ENCODE peak calls at places on chromosomes 13 and 19, in six cellular contexts. N is PC-3, C is colonic mucosa, Q is spleen, R is neuronal stem cell, Y is aorta. L is an unnamed sample. For H3K36me3, the result is how much of the 10 kb centered on the place peaks cover.

GRCh38 chr13:28527629-28528028 is 32.7 kb upstream of the FLT1 start:
- DNase-seq in N (no peak), C (no peak), Q (peak), R (no peak), Y (peak), L (peak)

GRCh38 chr13:32081591-32081990 is 50.0 kb downstream of the FRY start:
- DNase-seq in N (no peak), C (no peak), Q (no peak), R (no peak), Y (no peak), L (no peak)

GRCh38 chr13:111219306-111219705 is 101.1 kb upstream of the TEX29 start:
- DNase-seq in N (no peak), C (no peak), Q (no peak), R (no peak), Y (peak), L (no peak)

GRCh38 chr19:44530777-44531176 is 1.3 kb upstream of the CEACAM20 start:
- DNase-seq in N (no peak), C (no peak), Q (no peak), R (no peak), Y (no peak), L (no peak)

GRCh38 chr13:106471957-106472543 is 63.4 kb downstream of the EFNB2 start:
- DNase-seq in N (peak), C (peak), Q (no peak), R (peak), Y (peak), L (no peak)

GRCh38 chr13:114319441-114319871 is 5.2 kb downstream of the CHAMP1 start:
- DNase-seq in N (peak), C (no peak), Q (no peak), R (no peak), Y (no peak), L (no peak)

GRCh38 chr19:16778796-16779411 is 50.3 kb upstream of the SIN3B start:
- DNase-seq in N (peak), C (peak), Q (peak), R (peak), Y (peak), L (peak)

GRCh38 chr19:38281820-38282566 is 17.6 kb downstream of the SPINT2 start:
- DNase-seq in N (no peak), C (no peak), Q (no peak), R (no peak), Y (no peak), L (no peak)

GRCh38 chr19:4369109-4369887 is 25.9 kb downstream of the MPND start:
- DNase-seq in N (no peak), C (peak), Q (peak), R (no peak), Y (peak), L (peak)

GRCh38 chr13:45468676-45469075 is 3.9 kb downstream of the COG3 start:
- DNase-seq in N (no peak), C (peak), Q (no peak), R (no peak), Y (no peak), L (peak)

GRCh38 chr13:109101550-109102144 is 472.2 kb downstream of the MYO16 start:
- DNase-seq in N (no peak), C (no peak), Q (no peak), R (no peak), Y (no peak), L (no peak)

GRCh38 chr13:75226755-75227435 is 255.1 kb downstream of the TBC1D4 start:
- DNase-seq in N (peak), C (no peak), Q (no peak), R (no peak), Y (no peak), L (no peak)

GRCh38 chr13:36875431-36875830 is 44.6 kb downstream of the SMAD9 start:
- DNase-seq in N (no peak), C (no peak), Q (no peak), R (no peak), Y (no peak), L (no peak)

GRCh38 chr13:49098771-49099512 is 121.2 kb upstream of the MLNR start:
- DNase-seq in N (no peak), C (no peak), Q (no peak), R (no peak), Y (no peak), L (peak)

GRCh38 chr19:50711805-50712204 is 7.8 kb downstream of the SHANK1 start:
- DNase-seq in N (no peak), C (no peak), Q (no peak), R (no peak), Y (no peak), L (no peak)

GRCh38 chr19:50710094-50710493 is 9.5 kb downstream of the SHANK1 start:
- DNase-seq in N (peak), C (no peak), Q (no peak), R (no peak), Y (no peak), L (no peak)

GRCh38 chr19:50710612-50711011 is 9.0 kb downstream of the SHANK1 start:
- DNase-seq in N (no peak), C (no peak), Q (no peak), R (no peak), Y (no peak), L (no peak)

GRCh38 chr19:50712833-50713232 is 6.8 kb downstream of the SHANK1 start:
- DNase-seq in N (no peak), C (no peak), Q (no peak), R (no peak), Y (no peak), L (peak)

GRCh38 chr19:50711196-50711595 is 8.4 kb downstream of the SHANK1 start:
- DNase-seq in N (no peak), C (no peak), Q (no peak), R (no peak), Y (no peak), L (no peak)
- H3K36me3 ChIP-seq in N (under half), C (under half), Q (under half), R (under half), Y (under half), L (under half)

GRCh38 chr19:10433131-10433536 is 12.8 kb downstream of the PDE4A start:
- DNase-seq in N (no peak), C (no peak), Q (no peak), R (no peak), Y (no peak), L (no peak)
- H3K36me3 ChIP-seq in N (under half), C (under half), Q (under half), R (under half), Y (under half), L (under half)

DNA sequence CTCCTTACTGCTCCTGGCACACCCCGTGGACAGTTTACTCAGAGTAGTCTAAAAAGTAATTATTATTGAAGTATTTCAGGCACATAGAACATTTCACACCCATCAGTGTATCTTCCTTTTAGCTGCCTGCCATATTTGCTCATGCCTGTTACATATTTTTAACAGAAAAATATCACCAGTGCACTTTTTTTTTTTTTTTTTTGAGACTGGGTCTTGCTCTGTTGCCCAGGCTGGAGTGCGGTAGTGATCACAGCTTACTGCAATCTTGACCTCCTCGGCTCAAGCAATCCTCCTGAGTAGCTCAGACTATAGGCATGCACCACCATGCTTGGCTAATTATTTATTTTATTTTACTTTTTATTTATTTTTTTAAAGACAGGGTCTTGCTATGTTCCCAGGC is 40.7 kb upstream of the GPI start:
- DNase-seq in N (no peak), C (no peak), Q (no peak), R (no peak), Y (no peak), L (no peak)
- H3K36me3 ChIP-seq in N (under half), C (under half), Q (half or more), R (half or more), Y (under half), L (under half)

DNA sequence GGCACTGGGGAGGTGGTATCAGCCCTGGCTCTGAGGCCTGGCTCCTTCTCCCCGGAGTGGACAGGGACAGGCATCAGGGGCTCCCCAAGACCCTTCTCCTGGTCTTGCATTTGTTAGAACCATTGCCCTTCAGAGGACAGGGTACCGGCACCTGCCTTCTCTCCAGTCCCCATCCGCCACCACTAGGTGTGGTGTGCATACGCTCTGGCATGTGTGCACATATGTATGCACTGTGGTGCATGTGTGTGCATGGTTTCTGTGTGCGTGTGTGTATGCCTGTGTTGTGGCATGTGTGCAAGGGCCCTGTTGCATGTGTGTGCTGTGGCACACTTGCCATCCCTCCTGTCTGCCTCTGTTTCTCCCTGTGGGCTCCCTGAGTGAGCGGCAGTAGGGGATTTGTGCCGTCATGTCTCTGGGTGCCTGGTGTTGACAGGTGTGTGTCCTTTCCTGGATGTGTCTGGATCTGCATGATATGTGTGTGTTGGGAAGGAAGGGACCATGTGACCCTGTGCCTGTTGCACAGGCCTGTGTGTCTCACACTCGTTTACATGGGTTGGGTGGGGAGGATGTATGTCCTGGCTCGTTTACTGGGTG is 9.3 kb downstream of the KCTD15 start:
- DNase-seq in N (no peak), C (no peak), Q (no peak), R (no peak), Y (no peak), L (no peak)
- H3K36me3 ChIP-seq in N (under half), C (under half), Q (under half), R (half or more), Y (under half), L (half or more)

GRCh38 chr19:48988286-48988685 is 4.8 kb downstream of the GYS1 start:
- DNase-seq in N (no peak), C (no peak), Q (no peak), R (no peak), Y (no peak), L (no peak)
- H3K36me3 ChIP-seq in N (under half), C (under half), Q (under half), R (half or more), Y (under half), L (under half)